ENCODE peak calls at places on chromosomes 3 and 15, in four cellular contexts. F is CD8-positive, alpha-beta T cell; E is fibroblast of mammary gland; P is WERI-Rb-1. J is an unnamed sample.

GRCh38 chr15:77944002-77944867 is 133.3 kb downstream of the TBC1D2B start:
- DNase-seq in P (peak; percentile 92), E (peak; percentile 79), F (no peak), J (peak; percentile 59)

GRCh38 chr15:85412956-85413854 is 32.8 kb downstream of the AKAP13 start:
- DNase-seq in E (peak; percentile 96), F (peak; percentile 76), P (no peak), J (no peak)

GRCh38 chr3:53811143-53811915 is 34.9 kb downstream of the CHDH start:
- DNase-seq in P (no peak), E (no peak), F (peak; percentile 32), J (no peak)

GRCh38 chr3:49880581-49881328 is 11.0 kb upstream of the CAMKV start:
- DNase-seq in P (peak; percentile 75), F (no peak), E (no peak), J (no peak)

GRCh38 chr3:150759319-150759718 is 3.6 kb downstream of the SIAH2 start:
- DNase-seq in E (peak; percentile 65), F (no peak), P (no peak), J (no peak)

GRCh38 chr15:33114484-33114767 is 80.1 kb downstream of the FMN1 start:
- DNase-seq in E (no peak), F (no peak), P (no peak), J (no peak)

GRCh38 chr3:107432013-107432515 is 54.8 kb downstream of the CCDC54 start:
- DNase-seq in E (peak; percentile 37), F (no peak), P (peak; percentile 61), J (no peak)

GRCh38 chr15:42048821-42049200 is 28.0 kb upstream of the PLA2G4E start:
- DNase-seq in P (no peak), E (no peak), F (no peak), J (no peak)

GRCh38 chr15:60982249-60982932 is 246.7 kb downstream of the RORA start:
- DNase-seq in E (peak; percentile 37), F (no peak), P (no peak), J (no peak)

GRCh38 chr3:52890735-52891134 is 6.6 kb downstream of the STIMATE start:
- DNase-seq in F (no peak), E (peak; percentile 15), P (no peak), J (no peak)

GRCh38 chr3:127829537-127829936 is 7.2 kb upstream of the MGLL start:
- DNase-seq in E (no peak), P (no peak), F (no peak), J (no peak)

GRCh38 chr15:80599359-80599758 is 95.8 kb upstream of the ABHD17C start:
- DNase-seq in P (no peak), F (no peak), E (peak; percentile 78), J (no peak)

GRCh38 chr15:62254137-62254934 is 89.3 kb upstream of the C2CD4B start:
- DNase-seq in F (peak; percentile 57), P (peak; percentile 85), E (peak; percentile 58), J (peak; percentile 78)
- TF ChIP-seq CTCF in F (peak; percentile 54), P (peak; percentile 85), E (peak; percentile 84), J (peak; percentile 90)

GRCh38 chr3:100396967-100397366 is 3.9 kb downstream of the TOMM70 start:
- DNase-seq in P (no peak), E (no peak), F (no peak), J (no peak)

GRCh38 chr3:100400782-100401673 is at the start of the genes LNP1 and TOMM70:
- DNase-seq in E (peak; percentile 97), F (peak; percentile 94), P (peak; percentile 98), J (peak; percentile 80)

GRCh38 chr3:100401674-100402036 is 316 bp downstream of the LNP1 start:
- DNase-seq in E (peak; percentile 66), P (peak; percentile 22), F (no peak), J (peak; percentile 11)

GRCh38 chr3:100400424-100400781 is 486 bp downstream of the TOMM70 start:
- DNase-seq in F (no peak), E (no peak), P (peak; percentile 10), J (peak; percentile 10)

DNA sequence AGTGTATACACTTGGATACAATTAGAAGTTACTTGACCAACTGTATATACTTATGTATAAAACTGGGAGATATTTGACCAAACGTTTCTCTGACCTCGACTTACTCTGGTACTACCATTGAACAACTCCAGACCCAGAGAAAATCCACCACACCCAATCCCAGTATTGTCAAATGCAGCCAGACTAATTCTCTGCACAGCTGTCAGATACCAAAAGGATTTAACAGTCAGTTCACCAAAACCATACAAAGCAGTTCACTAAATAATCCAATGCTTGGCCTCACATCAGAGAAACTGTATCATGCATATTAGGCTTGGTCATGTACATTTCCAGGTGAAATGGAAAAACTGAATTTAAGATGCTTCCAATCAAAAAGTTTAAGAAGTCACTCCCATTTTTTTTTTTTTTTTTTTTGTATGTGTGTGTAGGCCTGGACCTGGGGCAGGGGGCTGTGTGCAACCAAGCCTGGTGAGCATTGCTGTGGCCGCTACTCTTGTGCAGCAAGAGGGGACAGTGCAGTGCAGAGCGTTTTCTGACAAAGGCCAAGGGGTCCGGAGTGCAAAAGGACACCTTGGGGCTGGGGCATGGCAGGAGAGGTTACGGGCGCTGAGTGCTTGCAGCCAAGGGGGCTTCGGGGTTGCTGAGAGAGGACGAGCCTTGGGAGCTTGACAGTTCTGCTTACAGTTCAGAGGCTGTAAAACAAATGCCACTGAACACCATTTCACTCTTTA is 1.4 kb downstream of the TOMM70 start:
- DNase-seq in E (no peak), F (no peak), P (no peak), J (no peak)
- TF ChIP-seq CTCF in E (no peak), F (no peak), P (no peak), J (no peak)

GRCh38 chr3:157447026-157447694 is 10.5 kb downstream of the PTX3 start:
- DNase-seq in E (peak; percentile 76), P (no peak), F (no peak), J (no peak)
- TF ChIP-seq CTCF in E (peak; percentile 83), P (peak; percentile 51), F (no peak), J (peak; percentile 30)

DNA sequence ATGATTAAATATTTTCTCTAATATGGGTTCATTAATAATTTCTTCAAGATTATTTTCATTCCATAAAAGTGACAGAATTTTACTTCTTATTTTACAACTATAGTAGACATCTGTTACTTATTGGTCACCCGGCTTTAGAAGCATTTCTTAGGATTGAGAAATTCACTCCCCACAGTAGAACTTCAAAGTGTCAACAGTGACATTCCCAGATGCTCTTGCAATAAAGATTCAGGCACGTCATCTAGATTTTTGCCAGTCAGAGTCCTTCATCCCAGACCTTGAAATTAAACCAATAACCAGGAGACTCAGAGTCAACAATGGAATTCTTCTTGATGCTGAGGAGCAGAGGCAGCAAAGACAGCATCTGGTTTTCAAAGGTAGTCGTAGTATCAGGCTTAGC is 190.8 kb downstream of the VGLL3 start:
- DNase-seq in E (no peak), P (no peak), F (no peak), J (no peak)
- TF ChIP-seq CTCF in E (no peak), P (no peak), F (no peak), J (no peak)

J was measured in progenitor cell of endocrine pancreas.